ENCODE peak calls at places on chromosomes 6 and 20, in seven cellular contexts. A, G, P, M, V, T and R are unnamed samples.

GRCh38 chr20:18906046-18906445 is 92.5 kb downstream of the SCP2D1 start:
- DNase-seq in P (no peak), G (no peak), M (no peak), T (no peak), A (no peak), V (no peak), R (no peak)

GRCh38 chr20:62874745-62875344 is 13.2 kb upstream of the TCFL5 start:
- DNase-seq in P (no peak), V (no peak), A (no peak), G (no peak), M (no peak), T (no peak), R (no peak)

GRCh38 chr20:11178946-11179654 is 505.3 kb upstream of the JAG1 start:
- DNase-seq in A (peak), P (peak), T (no peak), G (no peak), M (no peak), V (no peak), R (no peak)

GRCh38 chr20:3358676-3359340 is 48.7 kb downstream of the DNAAF9 start:
- DNase-seq in P (no peak), A (no peak), G (no peak), V (no peak), M (no peak), T (no peak), R (no peak)

GRCh38 chr20:24741673-24742072 is 207.4 kb upstream of the CST7 start:
- DNase-seq in V (no peak), M (no peak), A (no peak), G (no peak), P (no peak), T (no peak), R (no peak)

GRCh38 chr6:79426625-79427278 is 110.5 kb downstream of the LCA5 start:
- DNase-seq in T (no peak), P (no peak), V (no peak), M (no peak), A (no peak), G (no peak), R (no peak)

GRCh38 chr6:160124007-160124406 is 2.4 kb downstream of the SLC22A1 start:
- DNase-seq in G (no peak), T (no peak), M (no peak), V (no peak), P (no peak), A (no peak), R (no peak)

GRCh38 chr6:134432036-134432435 is 114.1 kb upstream of the SGK1 start:
- DNase-seq in P (no peak), V (no peak), M (no peak), G (no peak), T (no peak), A (no peak), R (no peak)

GRCh38 chr20:23159256-23159922 is 73.3 kb upstream of the CD93 start:
- DNase-seq in V (no peak), P (no peak), T (no peak), G (peak), A (no peak), M (no peak), R (peak)

GRCh38 chr20:61042501-61043385 is 209.3 kb upstream of the CDH4 start:
- DNase-seq in P (no peak), A (no peak), T (no peak), M (no peak), G (no peak), V (no peak), R (no peak)

GRCh38 chr20:62665826-62666735 is 23.8 kb downstream of the SLCO4A1 start:
- DNase-seq in V (no peak), G (peak), P (no peak), T (no peak), M (no peak), A (no peak), R (no peak)

GRCh38 chr20:20364016-20364746 is 3.7 kb upstream of the INSM1 start:
- DNase-seq in V (peak), T (no peak), P (no peak), G (peak), M (no peak), A (no peak), R (no peak)

GRCh38 chr6:140441256-140441655 is 1066.8 kb upstream of the CITED2 start:
- DNase-seq in T (no peak), V (no peak), P (peak), M (peak), G (peak), A (no peak), R (peak)

GRCh38 chr20:38192323-38192885 is 27.3 kb upstream of the TGM2 start:
- DNase-seq in G (no peak), T (no peak), V (no peak), A (no peak), P (no peak), M (no peak), R (no peak)

GRCh38 chr6:3444276-3445088 is 12.4 kb downstream of the SLC22A23 start:
- DNase-seq in M (no peak), P (no peak), V (no peak), A (no peak), G (no peak), T (no peak), R (no peak)

GRCh38 chr6:39769012-39769411 is 23.2 kb upstream of the DAAM2 start:
- DNase-seq in T (no peak), A (no peak), G (no peak), P (no peak), V (no peak), M (no peak), R (no peak)

GRCh38 chr6:110628330-110628729 is 151.9 kb upstream of the SLC22A16 start:
- DNase-seq in G (no peak), V (no peak), T (no peak), A (peak), P (peak), M (no peak), R (no peak)